ENCODE peak calls at places on chromosomes 12 and 14, in six cellular contexts. V, W, S, O, N and C are unnamed samples.

GRCh38 chr14:34837801-34838322 is 37.3 kb downstream of the BAZ1A start:
- DNase-seq in V (no peak), W (no peak), S (no peak), O (no peak), N (no peak), C (no peak)

GRCh38 chr12:130603566-130603965 is 112.5 kb downstream of the RIMBP2 start:
- DNase-seq in V (no peak), W (no peak), S (no peak), O (no peak), N (no peak), C (no peak)

GRCh38 chr12:47362131-47362686 is 282.4 kb upstream of the AMIGO2 start:
- DNase-seq in V (no peak), W (no peak), S (no peak), O (no peak), N (no peak), C (no peak)

GRCh38 chr14:59354666-59355065 is 110.5 kb downstream of the GPR135 start:
- DNase-seq in V (no peak), W (no peak), S (peak; percentile 88), O (no peak), N (peak; percentile 56), C (peak; percentile 53)

GRCh38 chr12:66409195-66409871 is 107.0 kb downstream of the HELB start:
- DNase-seq in V (peak; percentile 21), W (peak; percentile 33), S (peak; percentile 80), O (peak; percentile 70), N (peak; percentile 30), C (peak; percentile 69)

GRCh38 chr12:102484017-102484731 is 3.8 kb upstream of the IGF1 start:
- DNase-seq in V (peak; percentile 48), W (no peak), S (peak; percentile 41), O (peak; percentile 56), N (peak; percentile 37), C (peak; percentile 51)

GRCh38 chr14:32980178-32980886 is 41.7 kb downstream of the NPAS3 start:
- DNase-seq in V (no peak), W (no peak), S (no peak), O (no peak), N (no peak), C (no peak)

GRCh38 chr12:49518914-49519573 is 19.8 kb upstream of the KCNH3 start:
- DNase-seq in V (no peak), W (no peak), S (peak; percentile 62), O (no peak), N (no peak), C (peak; percentile 58)

GRCh38 chr14:105144666-105145380 is 23.8 kb downstream of the JAG2 start:
- DNase-seq in V (no peak), W (no peak), S (no peak), O (peak; percentile 26), N (no peak), C (no peak)

GRCh38 chr14:50062438-50063039 is 53.8 kb downstream of the VCPKMT start:
- DNase-seq in V (no peak), W (no peak), S (peak; percentile 83), O (no peak), N (no peak), C (peak; percentile 85)

GRCh38 chr14:104019029-104019428 is 66.5 kb upstream of the ASPG start:
- DNase-seq in V (no peak), W (no peak), S (no peak), O (no peak), N (no peak), C (no peak)

GRCh38 chr14:57058319-57058718 is 210.4 kb downstream of the EXOC5 start:
- DNase-seq in V (no peak), W (no peak), S (no peak), O (no peak), N (no peak), C (no peak)

GRCh38 chr14:24231263-24232120 is 675 bp downstream of the NEDD8 start:
- DNase-seq in V (no peak), W (no peak), S (no peak), O (no peak), N (no peak), C (no peak)

GRCh38 chr12:74481078-74481477 is 56.6 kb upstream of the ATXN7L3B start:
- DNase-seq in V (no peak), W (no peak), S (no peak), O (no peak), N (no peak), C (no peak)

GRCh38 chr12:74483057-74483456 is 54.6 kb upstream of the ATXN7L3B start:
- DNase-seq in V (no peak), W (no peak), S (no peak), O (no peak), N (no peak), C (no peak)

GRCh38 chr12:74476234-74476633 is 61.4 kb upstream of the ATXN7L3B start:
- DNase-seq in V (no peak), W (no peak), S (no peak), O (no peak), N (no peak), C (no peak)

DNA sequence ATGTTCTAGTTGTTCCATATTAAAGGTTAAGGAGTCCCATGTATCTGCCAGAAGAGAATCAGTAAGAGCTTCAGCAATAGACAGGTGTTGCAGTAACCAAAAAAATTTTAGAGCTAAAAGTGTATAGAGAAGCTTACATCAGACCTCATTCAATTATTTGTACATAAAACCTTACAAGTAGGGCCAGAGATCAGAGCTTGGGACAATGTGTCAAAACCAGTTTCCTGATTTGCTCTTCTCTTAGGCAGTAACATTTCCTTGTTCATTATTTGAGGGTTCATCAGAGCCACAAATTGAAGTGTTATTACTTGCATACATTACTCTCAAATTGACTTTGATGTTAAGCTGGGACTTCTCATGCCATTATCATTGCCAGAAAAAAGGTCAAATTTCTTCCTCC is 55.5 kb upstream of the ATXN7L3B start:
- DNase-seq in V (no peak), W (no peak), S (no peak), O (no peak), N (no peak), C (no peak)
- H3K14ac ChIP-seq in V (no peak overlapping the region), W (no peak overlapping the region), S (no peak overlapping the region), O (no peak overlapping the region), N (no peak overlapping the region), C (no peak overlapping the region)

DNA sequence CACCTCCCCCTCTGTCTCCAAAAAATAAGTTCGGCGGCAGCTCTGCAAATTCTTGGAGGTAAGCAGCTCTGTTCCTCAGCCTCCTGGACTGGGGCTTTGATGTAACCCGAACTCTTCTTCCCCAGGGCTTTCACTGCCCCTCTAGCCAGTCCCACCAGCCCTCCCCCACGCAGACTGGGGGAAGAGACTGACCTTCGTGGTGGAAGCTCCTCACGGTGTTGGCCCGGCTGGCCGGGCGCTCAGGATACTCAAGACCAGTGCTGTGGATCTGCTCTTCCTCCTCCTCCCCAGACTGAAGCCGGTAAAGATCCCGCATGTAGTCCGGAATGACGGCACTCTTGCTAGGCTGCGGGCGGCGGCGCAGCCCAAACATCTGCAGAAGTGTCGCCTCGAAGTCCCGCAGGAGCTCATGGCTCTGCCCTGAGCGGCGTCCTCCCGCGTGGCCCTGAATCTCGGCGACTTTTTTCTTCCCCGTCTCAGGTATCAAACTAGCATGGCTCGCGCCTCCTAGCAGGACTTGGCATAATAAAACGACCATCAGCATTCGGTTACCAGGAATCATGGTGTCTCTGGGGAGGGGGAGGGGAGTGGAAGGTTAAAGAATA is 4.9 kb downstream of the BMP4 start:
- DNase-seq in V (no peak), W (no peak), S (no peak), O (peak; percentile 48), N (peak; percentile 82), C (peak; percentile 45)
- H3K4ac ChIP-seq in V (no peak overlapping the region), W (no peak overlapping the region), S (peak overlapping the region; percentile 75), O (no peak overlapping the region), N (peak overlapping the region; percentile 9), C (peak overlapping the region; percentile 6)

DNA sequence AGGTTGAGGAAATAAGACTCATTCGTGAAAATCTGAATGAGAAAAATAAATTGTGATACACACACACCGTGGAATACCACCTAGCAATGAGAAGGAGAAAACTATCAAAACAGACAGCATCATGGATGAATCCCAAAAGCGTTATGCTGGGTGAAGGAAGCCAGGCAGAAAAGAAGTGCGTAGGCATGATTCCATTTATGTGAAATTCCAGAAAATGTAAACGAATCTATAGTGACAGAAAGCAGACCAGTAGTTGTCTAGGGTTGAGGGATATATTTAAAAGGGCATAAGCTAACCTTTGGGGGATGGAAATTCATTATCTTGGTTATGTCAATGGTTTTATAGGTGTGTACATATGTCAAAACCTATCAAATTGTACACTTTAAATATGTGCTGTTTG is 42.5 kb upstream of the ANO2 start:
- DNase-seq in V (no peak), W (no peak), S (no peak), O (no peak), N (no peak), C (no peak)
- H3K27ac ChIP-seq in V (no peak overlapping the region), W (no peak overlapping the region), S (no peak overlapping the region), O (no peak overlapping the region), N (no peak overlapping the region), C (no peak overlapping the region)

GRCh38 chr12:1173806-1174617 is 183.0 kb downstream of the ERC1 start:
- DNase-seq in V (no peak), W (no peak), S (no peak), O (no peak), N (no peak), C (no peak)

GRCh38 chr12:1174659-1175058 is 183.6 kb downstream of the ERC1 start:
- DNase-seq in V (no peak), W (no peak), S (no peak), O (no peak), N (no peak), C (no peak)

GRCh38 chr12:1171657-1172056 is 180.6 kb downstream of the ERC1 start:
- DNase-seq in V (peak; percentile 54), W (no peak), S (no peak), O (no peak), N (no peak), C (peak; percentile 10)

GRCh38 chr12:1179128-1179527 is 188.1 kb downstream of the ERC1 start:
- DNase-seq in V (no peak), W (no peak), S (no peak), O (no peak), N (no peak), C (no peak)

GRCh38 chr12:1176191-1176590 is 185.2 kb downstream of the ERC1 start:
- DNase-seq in V (no peak), W (no peak), S (no peak), O (no peak), N (no peak), C (no peak)
- H3K14ac ChIP-seq in V (no peak overlapping the region), W (no peak overlapping the region), S (no peak overlapping the region), O (no peak overlapping the region), N (no peak overlapping the region), C (no peak overlapping the region)

GRCh38 chr12:93080994-93081809 is 152.1 kb upstream of the EEA1 start:
- DNase-seq in V (no peak), W (no peak), S (peak; percentile 52), O (peak; percentile 65), N (no peak), C (peak; percentile 37)
- H3K4ac ChIP-seq in V (no peak overlapping the region), W (peak overlapping the region; percentile 44), S (peak overlapping the region; percentile 80), O (no peak overlapping the region), N (no peak overlapping the region), C (peak overlapping the region; percentile 68)

GRCh38 chr12:12926571-12927071 is 25.3 kb downstream of the GPRC5D start:
- DNase-seq in V (no peak), W (no peak), S (no peak), O (no peak), N (peak; percentile 60), C (peak; percentile 43)
- H3K27ac ChIP-seq in V (no peak overlapping the region), W (no peak overlapping the region), S (no peak overlapping the region), O (no peak overlapping the region), N (peak overlapping the region; percentile 60), C (no peak overlapping the region)

DNA sequence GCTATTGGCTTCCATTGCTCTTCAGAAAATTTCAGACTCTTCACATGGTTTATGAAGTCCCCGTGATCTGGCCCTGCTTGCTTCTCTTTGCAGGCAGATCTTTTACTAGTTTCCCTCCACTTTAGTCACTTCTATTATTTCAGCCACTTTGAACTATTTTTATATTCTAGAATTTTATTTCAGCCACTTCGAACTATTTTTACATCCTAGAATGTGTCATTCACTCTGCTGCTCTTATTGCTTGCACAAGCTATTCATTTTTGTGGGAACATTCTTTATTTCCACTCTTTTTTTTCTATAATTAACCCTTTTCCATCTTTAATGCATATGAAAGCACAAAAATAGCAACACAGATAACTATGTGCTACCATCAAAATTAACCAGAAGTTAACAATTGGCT is 24.5 kb downstream of the TSHR start:
- DNase-seq in V (no peak), W (no peak), S (no peak), O (no peak), N (no peak), C (no peak)
- H3K14ac ChIP-seq in V (no peak overlapping the region), W (no peak overlapping the region), S (no peak overlapping the region), O (no peak overlapping the region), N (no peak overlapping the region), C (no peak overlapping the region)